ENCODE peak calls at places on chromosomes 7 and 10, in four cellular contexts. L is B cell, T is HT-29, G is transverse colon. C is an unnamed sample.

GRCh38 chr10:21406595-21407218 is 118.8 kb downstream of the SKIDA1 start:
- DNase-seq in T (no peak), L (no peak), G (no peak), C (peak; percentile 70)

GRCh38 chr7:33399528-33400213 is 270.3 kb downstream of the BBS9 start:
- DNase-seq in T (no peak), L (no peak), G (no peak), C (no peak)

GRCh38 chr10:73186266-73186665 is 18.3 kb downstream of the FAM149B1 start:
- DNase-seq in L (no peak), T (no peak), G (no peak), C (no peak)

GRCh38 chr10:33734393-33735110 is 400.1 kb upstream of the NRP1 start:
- DNase-seq in L (no peak), T (no peak), G (no peak), C (peak; percentile 32)

GRCh38 chr10:18767981-18768380 is 108.8 kb downstream of the ARL5B start:
- DNase-seq in L (no peak), G (no peak), T (no peak), C (no peak)

GRCh38 chr10:8057636-8058273 is 3.3 kb downstream of the GATA3 start:
- DNase-seq in L (peak; percentile 23), T (no peak), G (no peak), C (no peak)

GRCh38 chr7:153385502-153385901 is 626.0 kb downstream of the ACTR3B start:
- DNase-seq in L (no peak), T (no peak), G (no peak), C (no peak)

GRCh38 chr7:105298439-105298894 is 90.3 kb downstream of the SRPK2 start:
- DNase-seq in G (no peak), L (no peak), T (no peak), C (no peak)

GRCh38 chr10:71999360-72000072 is 35.3 kb downstream of the CHST3 start:
- DNase-seq in L (no peak), T (no peak), G (peak; percentile 55), C (peak; percentile 65)

GRCh38 chr7:101185258-101185839 is 5.3 kb upstream of the NAT16 start:
- DNase-seq in T (no peak), L (no peak), G (peak; percentile 15), C (peak; percentile 60)

GRCh38 chr10:132873395-132873794 is 69.0 kb downstream of the CFAP46 start:
- DNase-seq in G (no peak), T (no peak), L (no peak), C (no peak)

GRCh38 chr7:129772646-129773280 is 161.2 kb downstream of the NRF1 start:
- DNase-seq in T (no peak), G (no peak), L (no peak), C (no peak)

GRCh38 chr10:60810437-60811182 is 32.3 kb downstream of the CDK1 start:
- DNase-seq in G (no peak), T (peak; percentile 22), L (no peak), C (peak; percentile 48)

GRCh38 chr7:96244244-96244991 is 77.5 kb downstream of the SLC25A13 start:
- DNase-seq in T (no peak), G (no peak), L (no peak), C (no peak)

GRCh38 chr7:66297579-66297978 is 92.4 kb downstream of the TPST1 start:
- DNase-seq in T (no peak), L (no peak), G (no peak), C (no peak)

GRCh38 chr7:43394441-43395130 is 188.3 kb upstream of the STK17A start:
- DNase-seq in L (no peak), T (no peak), G (no peak), C (peak; percentile 2)

GRCh38 chr7:30920584-30921539 is 9.2 kb downstream of the AQP1 start:
- DNase-seq in G (peak; percentile 9), L (no peak), T (no peak), C (peak; percentile 41)

GRCh38 chr10:87646192-87646909 is 13.3 kb upstream of the PAPSS2 start:
- DNase-seq in T (no peak), G (no peak), L (no peak), C (no peak)

C was measured in brain microvascular endothelial cell.